ENCODE peak calls at places on chromosomes 3 and 15, in seven cellular contexts. M is HTR-8/SVneo, O is M059J, D is germinal center, V is ovary, L is anterior cingulate cortex, G is NCI-H187. R is an unnamed sample.

GRCh38 chr3:196127308-196128040 is 45.6 kb upstream of the TFRC start:
- DNase-seq in V (no peak), D (no peak), O (no peak), G (no peak), L (no peak), M (no peak), R (no peak)

GRCh38 chr3:44130249-44130648 is 111.4 kb upstream of the TOPAZ1 start:
- DNase-seq in M (no peak), G (no peak), V (no peak), D (no peak), O (no peak), L (no peak), R (no peak)

GRCh38 chr15:69903476-69904295 is 194.0 kb downstream of the TLE3 start:
- DNase-seq in G (no peak), D (no peak), O (no peak), L (no peak), M (no peak), V (no peak), R (no peak)

GRCh38 chr3:29281265-29282228 is 676 bp downstream of the RBMS3 start:
- DNase-seq in V (peak), G (no peak), D (no peak), O (peak), L (peak), M (no peak), R (no peak)

GRCh38 chr15:60184579-60184978 is 180.5 kb downstream of the FOXB1 start:
- DNase-seq in G (no peak), O (peak), L (no peak), D (no peak), V (no peak), M (peak), R (no peak)

GRCh38 chr3:123636431-123636841 is 51.6 kb upstream of the HACD2 start:
- DNase-seq in V (peak), M (no peak), D (no peak), G (peak), L (no peak), O (no peak), R (no peak)

GRCh38 chr15:71199384-71200351 is 84.4 kb downstream of the THSD4 start:
- DNase-seq in D (no peak), G (no peak), V (no peak), O (no peak), M (no peak), L (no peak), R (no peak)

GRCh38 chr3:94440767-94441493 is 378.1 kb downstream of the NSUN3 start:
- DNase-seq in O (peak), G (no peak), M (peak), D (no peak), L (no peak), V (no peak), R (no peak)

GRCh38 chr3:197541756-197542539 is 13.8 kb downstream of the BDH1 start:
- DNase-seq in G (no peak), L (peak), D (no peak), M (no peak), V (peak), O (no peak), R (no peak)

GRCh38 chr3:27060336-27060735 is 308.8 kb downstream of the NEK10 start:
- DNase-seq in D (no peak), M (no peak), G (no peak), L (no peak), V (no peak), O (no peak), R (no peak)

GRCh38 chr15:80585544-80586018 is 109.5 kb upstream of the ABHD17C start:
- DNase-seq in L (no peak), D (no peak), V (no peak), G (no peak), M (no peak), O (no peak), R (peak)

GRCh38 chr3:139534444-139534812 is 5.1 kb downstream of the RBP1 start:
- DNase-seq in L (no peak), V (peak), D (no peak), G (no peak), M (peak), O (peak), R (peak)

GRCh38 chr15:45386420-45386819 is 8.1 kb upstream of the GATM start:
- DNase-seq in G (no peak), V (peak), D (no peak), M (no peak), O (no peak), L (peak), R (no peak)

GRCh38 chr3:57815034-57815433 is 58.9 kb downstream of the SLMAP start:
- DNase-seq in V (no peak), D (no peak), M (no peak), O (no peak), G (no peak), L (no peak), R (no peak)

GRCh38 chr15:57752426-57752825 is 45.9 kb downstream of the POLR2M start:
- DNase-seq in M (no peak), O (no peak), L (no peak), G (no peak), V (peak), D (no peak), R (no peak)

GRCh38 chr15:85010114-85010471 is 28.4 kb downstream of the PDE8A start:
- DNase-seq in G (no peak), V (no peak), L (no peak), O (no peak), M (no peak), D (no peak), R (no peak)

GRCh38 chr3:12935861-12936830 is 94.8 kb upstream of the RPL32 start:
- DNase-seq in M (no peak), O (no peak), G (no peak), L (no peak), D (no peak), V (no peak), R (no peak)

R was measured in RWPE2.